ENCODE peak calls at places on chromosomes 7 and 10, in four cellular contexts. One of them, this sample, is unnamed. For H3K36me3, the result is how much of the 10 kb centered on the place peaks cover.

GRCh38 chr7:17302575-17303142 is 4.2 kb downstream of the AHR start:
- DNase-seq in MM.1S: peak
- DNase-seq in transverse colon: no peak
- DNase-seq in fibroblast of lung: peak
- DNase-seq in this sample: peak

GRCh38 chr7:104980969-104981670 is 32.9 kb upstream of the KMT2E start:
- DNase-seq in fibroblast of lung: no peak
- DNase-seq in MM.1S: peak
- DNase-seq in transverse colon: no peak
- DNase-seq in this sample: no peak

GRCh38 chr10:131431978-131432690 is 120.6 kb upstream of the TCERG1L start:
- DNase-seq in fibroblast of lung: no peak
- DNase-seq in transverse colon: no peak
- DNase-seq in MM.1S: no peak
- DNase-seq in this sample: no peak

GRCh38 chr10:127275272-127275671 is 78.9 kb upstream of the INSYN2A start:
- DNase-seq in fibroblast of lung: no peak
- DNase-seq in MM.1S: no peak
- DNase-seq in transverse colon: no peak
- DNase-seq in this sample: no peak

GRCh38 chr7:113730309-113730955 is 188.4 kb downstream of the PPP1R3A start:
- DNase-seq in fibroblast of lung: peak
- DNase-seq in transverse colon: no peak
- DNase-seq in MM.1S: no peak
- DNase-seq in this sample: no peak

GRCh38 chr10:124354411-124355382 is 64.0 kb downstream of the OAT start:
- DNase-seq in fibroblast of lung: peak
- DNase-seq in MM.1S: peak
- DNase-seq in transverse colon: peak
- DNase-seq in this sample: peak

GRCh38 chr10:88238515-88238914 is 344.6 kb downstream of the RNLS start:
- DNase-seq in MM.1S: no peak
- DNase-seq in fibroblast of lung: no peak
- DNase-seq in transverse colon: no peak
- DNase-seq in this sample: no peak

GRCh38 chr7:4784799-4785198 is 9.4 kb downstream of the AP5Z1 start:
- DNase-seq in MM.1S: no peak
- DNase-seq in fibroblast of lung: no peak
- DNase-seq in transverse colon: no peak
- DNase-seq in this sample: no peak

GRCh38 chr7:1343551-1343950 is 110.9 kb downstream of the UNCX start:
- DNase-seq in fibroblast of lung: no peak
- DNase-seq in transverse colon: no peak
- DNase-seq in MM.1S: no peak
- DNase-seq in this sample: no peak

GRCh38 chr7:108497082-108497725 is 28.7 kb downstream of the PNPLA8 start:
- DNase-seq in transverse colon: peak
- DNase-seq in fibroblast of lung: peak
- DNase-seq in MM.1S: peak
- DNase-seq in this sample: peak

GRCh38 chr7:130127404-130128395 is 57.4 kb downstream of the KLHDC10 start:
- DNase-seq in transverse colon: no peak
- DNase-seq in MM.1S: no peak
- DNase-seq in fibroblast of lung: peak
- DNase-seq in this sample: no peak

GRCh38 chr10:73886625-73887024 is 12.3 kb upstream of the CAMK2G start:
- DNase-seq in MM.1S: no peak
- DNase-seq in transverse colon: no peak
- DNase-seq in fibroblast of lung: peak
- DNase-seq in this sample: no peak

GRCh38 chr7:3206771-3207191 is 94.3 kb upstream of the SDK1 start:
- DNase-seq in fibroblast of lung: no peak
- DNase-seq in transverse colon: no peak
- DNase-seq in MM.1S: no peak
- DNase-seq in this sample: no peak

GRCh38 chr10:128059266-128059850 is 66.9 kb downstream of the MKI67 start:
- DNase-seq in fibroblast of lung: no peak
- DNase-seq in MM.1S: no peak
- DNase-seq in transverse colon: no peak
- DNase-seq in this sample: no peak

GRCh38 chr10:89901895-89902294 is 200.5 kb downstream of the KIF20B start:
- DNase-seq in transverse colon: no peak
- DNase-seq in fibroblast of lung: no peak
- DNase-seq in MM.1S: no peak
- DNase-seq in this sample: no peak

GRCh38 chr7:137606061-137606674 is 240.6 kb downstream of the DGKI start:
- DNase-seq in transverse colon: no peak
- DNase-seq in MM.1S: peak
- DNase-seq in fibroblast of lung: peak
- DNase-seq in this sample: peak

GRCh38 chr7:106568680-106569499 is 92.1 kb downstream of the CCDC71L start:
- DNase-seq in transverse colon: no peak
- DNase-seq in fibroblast of lung: peak
- DNase-seq in MM.1S: no peak
- DNase-seq in this sample: no peak

GRCh38 chr10:133379152-133379800 is at the start of gene PAOX:
- DNase-seq in MM.1S: peak
- DNase-seq in transverse colon: peak
- DNase-seq in fibroblast of lung: peak
- DNase-seq in this sample: peak

GRCh38 chr10:90964781-90965462 is 44.0 kb upstream of the ANKRD1 start:
- DNase-seq in transverse colon: no peak
- DNase-seq in MM.1S: no peak
- DNase-seq in fibroblast of lung: peak
- DNase-seq in this sample: no peak

GRCh38 chr10:63703113-63703670 is 182.0 kb downstream of the REEP3 start:
- DNase-seq in MM.1S: no peak
- DNase-seq in fibroblast of lung: no peak
- DNase-seq in transverse colon: no peak
- DNase-seq in this sample: peak

GRCh38 chr10:72298774-72299519 is 25.2 kb downstream of the DDIT4 start:
- DNase-seq in transverse colon: no peak
- DNase-seq in MM.1S: no peak
- DNase-seq in fibroblast of lung: no peak
- DNase-seq in this sample: no peak

GRCh38 chr7:144908943-144909556 is 73.2 kb upstream of the TPK1 start:
- DNase-seq in transverse colon: peak
- DNase-seq in fibroblast of lung: no peak
- DNase-seq in MM.1S: no peak
- DNase-seq in this sample: no peak

GRCh38 chr10:46028584-46029570 is 1.5 kb downstream of the NCOA4 start:
- DNase-seq in transverse colon: peak
- DNase-seq in fibroblast of lung: peak
- DNase-seq in MM.1S: peak
- DNase-seq in this sample: peak

GRCh38 chr7:94297397-94297838 is 97.3 kb upstream of the COL1A2 start:
- DNase-seq in transverse colon: peak
- DNase-seq in fibroblast of lung: peak
- DNase-seq in MM.1S: no peak
- DNase-seq in this sample: no peak

GRCh38 chr7:112414855-112415490 is 35.3 kb upstream of the IFRD1 start:
- DNase-seq in transverse colon: no peak
- DNase-seq in fibroblast of lung: peak
- DNase-seq in MM.1S: peak
- DNase-seq in this sample: no peak

GRCh38 chr10:110081914-110082313 is 74.1 kb downstream of the ADD3 start:
- DNase-seq in fibroblast of lung: peak
- DNase-seq in transverse colon: no peak
- DNase-seq in MM.1S: no peak
- DNase-seq in this sample: no peak

DNA sequence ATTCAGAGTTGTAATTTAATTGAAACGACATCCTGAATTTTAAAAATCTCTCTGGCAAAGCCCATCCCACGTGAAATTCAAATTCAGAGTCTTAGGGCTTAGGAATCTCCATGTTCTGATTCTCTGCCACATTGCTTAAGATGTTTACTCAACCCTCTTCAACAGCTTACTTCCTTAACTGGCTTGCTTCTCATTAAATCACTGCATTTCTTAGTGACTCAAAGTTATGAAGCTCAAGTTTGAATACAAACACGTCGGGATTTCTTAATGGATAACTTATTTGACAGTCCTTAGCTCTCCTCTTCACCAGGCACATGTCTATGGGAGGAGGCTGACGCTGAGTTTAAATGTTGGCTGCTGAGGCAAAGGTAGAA is 300.1 kb upstream of the PITRM1 start:
- DNase-seq in transverse colon: no peak
- DNase-seq in fibroblast of lung: peak
- DNase-seq in MM.1S: no peak
- DNase-seq in this sample: no peak
- H3K4me3 ChIP-seq in transverse colon: peak
- H3K4me3 ChIP-seq in fibroblast of lung: no peak
- H3K4me3 ChIP-seq in MM.1S: peak
- H3K4me3 ChIP-seq in this sample: peak

GRCh38 chr7:48139461-48139860 is 31.8 kb upstream of the ABCA13 start:
- DNase-seq in transverse colon: peak
- DNase-seq in fibroblast of lung: peak
- DNase-seq in MM.1S: peak
- DNase-seq in this sample: no peak
- TF ChIP-seq CTCF in transverse colon: no peak
- TF ChIP-seq CTCF in fibroblast of lung: peak
- TF ChIP-seq CTCF in MM.1S: peak
- TF ChIP-seq CTCF in this sample: no peak

GRCh38 chr7:133489906-133490305 is 237.0 kb downstream of the EXOC4 start:
- DNase-seq in transverse colon: no peak
- DNase-seq in fibroblast of lung: no peak
- DNase-seq in MM.1S: no peak
- DNase-seq in this sample: no peak

GRCh38 chr7:133497061-133497460 is 244.2 kb downstream of the EXOC4 start:
- DNase-seq in fibroblast of lung: no peak
- DNase-seq in transverse colon: no peak
- DNase-seq in MM.1S: no peak
- DNase-seq in this sample: no peak

GRCh38 chr7:133491846-133492652 is 239.2 kb downstream of the EXOC4 start:
- DNase-seq in transverse colon: no peak
- DNase-seq in fibroblast of lung: peak
- DNase-seq in MM.1S: no peak
- DNase-seq in this sample: no peak

GRCh38 chr7:133491319-133491718 is 238.4 kb downstream of the EXOC4 start:
- DNase-seq in MM.1S: no peak
- DNase-seq in transverse colon: no peak
- DNase-seq in fibroblast of lung: no peak
- DNase-seq in this sample: no peak
- H3K36me3 ChIP-seq in MM.1S: under half
- H3K36me3 ChIP-seq in transverse colon: under half
- H3K36me3 ChIP-seq in fibroblast of lung: under half
- H3K36me3 ChIP-seq in this sample: under half

GRCh38 chr10:105969884-105970377 is 1194.6 kb downstream of the SORCS1 start:
- DNase-seq in MM.1S: no peak
- DNase-seq in transverse colon: no peak
- DNase-seq in fibroblast of lung: no peak
- DNase-seq in this sample: no peak

GRCh38 chr10:105973912-105974311 is 1190.6 kb downstream of the SORCS1 start:
- DNase-seq in fibroblast of lung: no peak
- DNase-seq in transverse colon: no peak
- DNase-seq in MM.1S: no peak
- DNase-seq in this sample: no peak

GRCh38 chr10:105971460-105971859 is 1193.0 kb downstream of the SORCS1 start:
- DNase-seq in MM.1S: no peak
- DNase-seq in fibroblast of lung: no peak
- DNase-seq in transverse colon: no peak
- DNase-seq in this sample: no peak

GRCh38 chr10:105973252-105973877 is 1191.1 kb downstream of the SORCS1 start:
- DNase-seq in fibroblast of lung: no peak
- DNase-seq in MM.1S: no peak
- DNase-seq in transverse colon: no peak
- DNase-seq in this sample: no peak

DNA sequence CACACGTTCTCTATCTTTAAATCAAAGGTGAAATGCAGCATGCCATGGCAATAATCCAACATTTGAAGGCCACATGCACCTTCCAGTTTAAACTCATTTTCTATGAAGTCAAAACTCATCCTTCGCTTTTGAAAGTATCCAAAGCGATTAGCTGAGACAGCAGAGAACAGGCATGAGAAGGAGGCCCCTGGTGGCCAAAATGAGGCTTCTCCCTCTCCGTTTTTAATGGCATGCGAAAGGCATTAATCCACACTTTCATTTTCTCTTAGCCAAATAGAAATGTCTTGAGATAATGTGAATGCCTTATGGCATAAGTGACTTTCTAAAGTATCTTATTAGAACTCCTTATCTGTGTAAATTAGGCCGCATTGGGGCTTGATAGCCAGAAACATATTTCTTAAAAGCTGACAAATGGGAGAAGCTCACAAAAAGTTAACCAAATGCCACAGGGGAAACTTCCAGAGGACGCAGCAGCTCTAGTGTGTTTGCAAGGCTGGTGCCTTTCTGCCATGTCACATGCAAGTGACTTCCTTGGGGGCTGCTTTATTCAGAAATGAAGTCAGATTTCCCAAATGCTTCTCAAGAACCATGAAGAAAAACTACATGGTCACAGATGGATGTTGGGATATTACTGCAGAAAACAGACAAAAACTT is 1189.6 kb downstream of the SORCS1 start:
- DNase-seq in fibroblast of lung: no peak
- DNase-seq in MM.1S: peak
- DNase-seq in transverse colon: no peak
- DNase-seq in this sample: no peak
- H3K4me3 ChIP-seq in fibroblast of lung: no peak
- H3K4me3 ChIP-seq in MM.1S: no peak
- H3K4me3 ChIP-seq in transverse colon: no peak
- H3K4me3 ChIP-seq in this sample: no peak

GRCh38 chr10:69004821-69005220 is 16.2 kb downstream of the KIFBP start:
- DNase-seq in fibroblast of lung: peak
- DNase-seq in transverse colon: no peak
- DNase-seq in MM.1S: peak
- DNase-seq in this sample: no peak
- TF ChIP-seq CTCF in fibroblast of lung: peak
- TF ChIP-seq CTCF in transverse colon: peak
- TF ChIP-seq CTCF in MM.1S: peak
- TF ChIP-seq CTCF in this sample: peak